ENCODE peak calls at places on chromosomes 12 and 14, in nine cellular contexts. R, A, C, O, S, B, Q, U and Z are unnamed samples.
A peak's percentile ranks its signal among the peaks of the same experiment; 100 is the strongest.

GRCh38 chr14:48536318-48536717 is 860.9 kb upstream of the MDGA2 start:
- DNase-seq in R (no peak), A (no peak), C (no peak), O (no peak), S (no peak), B (no peak), Q (no peak), U (no peak), Z (no peak)

GRCh38 chr12:124105546-124105945 is 132.5 kb downstream of the ZNF664 start:
- DNase-seq in R (no peak), A (no peak), C (no peak), O (no peak), S (no peak), B (no peak), Q (no peak), U (no peak), Z (no peak)

GRCh38 chr12:27709932-27710591 is 570 bp upstream of the MRPS35 start:
- DNase-seq in R (no peak), A (peak; percentile 55), C (peak; percentile 48), O (no peak), S (no peak), B (no peak), Q (no peak), U (peak; percentile 21), Z (peak; percentile 54)

GRCh38 chr12:39124768-39125167 is 219.4 kb upstream of the CPNE8 start:
- DNase-seq in R (no peak), A (no peak), C (no peak), O (no peak), S (no peak), B (no peak), Q (no peak), U (no peak), Z (no peak)

GRCh38 chr12:112514926-112515642 is 96.3 kb downstream of the PTPN11 start:
- DNase-seq in R (no peak), A (no peak), C (peak; percentile 37), O (no peak), S (no peak), B (no peak), Q (no peak), U (no peak), Z (peak; percentile 52)

GRCh38 chr12:47850153-47851084 is 30.7 kb upstream of the HDAC7 start:
- DNase-seq in R (no peak), A (no peak), C (no peak), O (no peak), S (no peak), B (no peak), Q (no peak), U (no peak), Z (no peak)

GRCh38 chr14:95229749-95230148 is 72.4 kb upstream of the DICER1 start:
- DNase-seq in R (no peak), A (no peak), C (no peak), O (no peak), S (no peak), B (no peak), Q (no peak), U (no peak), Z (no peak)

GRCh38 chr14:48616941-48617340 is 941.5 kb upstream of the MDGA2 start:
- DNase-seq in R (no peak), A (no peak), C (no peak), O (no peak), S (no peak), B (no peak), Q (no peak), U (no peak), Z (no peak)

GRCh38 chr12:118190266-118190665 is 54.3 kb downstream of the PEBP1 start:
- DNase-seq in R (no peak), A (no peak), C (peak; percentile 29), O (peak; percentile 3), S (no peak), B (no peak), Q (no peak), U (no peak), Z (no peak)

GRCh38 chr12:32586390-32586789 is 92.7 kb upstream of the DNM1L start:
- DNase-seq in R (no peak), A (peak; percentile 65), C (peak; percentile 30), O (no peak), S (no peak), B (no peak), Q (no peak), U (no peak), Z (peak; percentile 17)

GRCh38 chr12:96985515-96986362 is 78.7 kb downstream of the NEDD1 start:
- DNase-seq in R (peak; percentile 45), A (no peak), C (no peak), O (peak; percentile 6), S (no peak), B (peak; percentile 15), Q (peak; percentile 47), U (no peak), Z (no peak)

GRCh38 chr12:54378791-54379400 is 5.6 kb downstream of the ZNF385A start:
- DNase-seq in R (no peak), A (no peak), C (no peak), O (peak; percentile 56), S (peak; percentile 77), B (no peak), Q (no peak), U (peak; percentile 49), Z (peak; percentile 35)

GRCh38 chr12:131091976-131092691 is 138.4 kb downstream of the ADGRD1 start:
- DNase-seq in R (peak; percentile 9), A (no peak), C (no peak), O (no peak), S (no peak), B (no peak), Q (no peak), U (peak; percentile 9), Z (no peak)

GRCh38 chr12:96136129-96136528 is 58.0 kb upstream of the ELK3 start:
- DNase-seq in R (no peak), A (no peak), C (peak; percentile 76), O (no peak), S (no peak), B (no peak), Q (no peak), U (no peak), Z (no peak)

GRCh38 chr14:71324767-71325272 is 417.6 kb downstream of the PCNX1 start:
- DNase-seq in R (peak; percentile 42), A (no peak), C (no peak), O (no peak), S (no peak), B (no peak), Q (peak; percentile 44), U (no peak), Z (no peak)

GRCh38 chr14:102362084-102362483 is 606 bp downstream of the CINP start:
- DNase-seq in R (peak; percentile 39), A (no peak), C (peak; percentile 31), O (no peak), S (no peak), B (no peak), Q (peak; percentile 59), U (no peak), Z (no peak)

GRCh38 chr12:46227616-46228015 is 41.2 kb downstream of the SLC38A1 start:
- DNase-seq in R (no peak), A (no peak), C (peak; percentile 15), O (no peak), S (no peak), B (no peak), Q (no peak), U (no peak), Z (peak; percentile 7)

GRCh38 chr12:104888456-104888855 is 69.6 kb downstream of the SLC41A2 start:
- DNase-seq in R (no peak), A (no peak), C (no peak), O (no peak), S (no peak), B (no peak), Q (no peak), U (no peak), Z (peak; percentile 34)

GRCh38 chr14:97221572-97221971 is 424.4 kb downstream of the VRK1 start:
- DNase-seq in R (no peak), A (no peak), C (no peak), O (no peak), S (no peak), B (no peak), Q (no peak), U (no peak), Z (no peak)

GRCh38 chr14:104093366-104094055 is 8.0 kb downstream of the ASPG start:
- DNase-seq in R (no peak), A (no peak), C (no peak), O (no peak), S (peak; percentile 28), B (no peak), Q (no peak), U (no peak), Z (no peak)

GRCh38 chr14:76309572-76310551 is 66.1 kb upstream of the ESRRB start:
- DNase-seq in R (no peak), A (no peak), C (no peak), O (no peak), S (peak; percentile 81), B (no peak), Q (no peak), U (no peak), Z (no peak)

GRCh38 chr14:42322486-42323284 is 716.0 kb downstream of the LRFN5 start:
- DNase-seq in R (no peak), A (no peak), C (no peak), O (no peak), S (no peak), B (no peak), Q (no peak), U (no peak), Z (no peak)

GRCh38 chr14:104767634-104767918 is 14.6 kb downstream of the SIVA1 start:
- DNase-seq in R (no peak), A (no peak), C (no peak), O (no peak), S (no peak), B (no peak), Q (no peak), U (no peak), Z (no peak)

GRCh38 chr14:68359862-68360552 is 432.9 kb downstream of the ZFP36L1 start:
- DNase-seq in R (no peak), A (no peak), C (peak; percentile 72), O (no peak), S (peak; percentile 37), B (no peak), Q (no peak), U (peak; percentile 51), Z (no peak)

GRCh38 chr12:118537481-118537917 is 161.1 kb downstream of the SUDS3 start:
- DNase-seq in R (no peak), A (no peak), C (no peak), O (no peak), S (peak; percentile 61), B (no peak), Q (no peak), U (peak; percentile 13), Z (no peak)

GRCh38 chr12:68856510-68856909 is 48.5 kb downstream of the MDM2 start:
- DNase-seq in R (no peak), A (no peak), C (no peak), O (no peak), S (no peak), B (no peak), Q (no peak), U (no peak), Z (no peak)

GRCh38 chr12:56629459-56630179 is 507 bp downstream of the BAZ2A start:
- DNase-seq in R (peak; percentile 59), A (no peak), C (no peak), O (peak; percentile 19), S (peak; percentile 45), B (no peak), Q (peak; percentile 66), U (peak; percentile 34), Z (no peak)

GRCh38 chr14:25396128-25396527 is 346.2 kb upstream of the STXBP6 start:
- DNase-seq in R (no peak), A (peak; percentile 34), C (no peak), O (no peak), S (no peak), B (no peak), Q (no peak), U (no peak), Z (no peak)

GRCh38 chr12:12518919-12519318 is 43.7 kb downstream of the DUSP16 start:
- DNase-seq in R (no peak), A (no peak), C (no peak), O (no peak), S (no peak), B (no peak), Q (no peak), U (no peak), Z (no peak)

GRCh38 chr12:51549637-51550036 is 41.4 kb upstream of the SCN8A start:
- DNase-seq in R (no peak), A (no peak), C (peak; percentile 45), O (no peak), S (no peak), B (no peak), Q (no peak), U (no peak), Z (peak; percentile 31)

GRCh38 chr12:53623526-53623925 is 2.7 kb downstream of the ATF7 start:
- DNase-seq in R (no peak), A (no peak), C (peak; percentile 61), O (no peak), S (no peak), B (no peak), Q (no peak), U (no peak), Z (peak; percentile 47)